ENCODE peak calls at places on chromosomes 11 and 22, in four cellular contexts. One of them, this sample, is unnamed.

GRCh38 chr22:21651521-21652009 is 9.5 kb downstream of the SDF2L1 start:
- DNase-seq in fibroblast of lung: no peak
- DNase-seq in GM12865: no peak
- DNase-seq in neural progenitor cell: peak
- DNase-seq in this sample: no peak

GRCh38 chr11:15006139-15006759 is 34.1 kb upstream of the CALCA start:
- DNase-seq in neural progenitor cell: peak
- DNase-seq in fibroblast of lung: peak
- DNase-seq in GM12865: peak
- DNase-seq in this sample: peak

GRCh38 chr11:120244966-120245365 is 5.0 kb downstream of the POU2F3 start:
- DNase-seq in GM12865: no peak
- DNase-seq in neural progenitor cell: no peak
- DNase-seq in fibroblast of lung: no peak
- DNase-seq in this sample: no peak

GRCh38 chr11:20712912-20713311 is 43.5 kb downstream of the NELL1 start:
- DNase-seq in fibroblast of lung: no peak
- DNase-seq in GM12865: no peak
- DNase-seq in neural progenitor cell: no peak
- DNase-seq in this sample: no peak

GRCh38 chr11:10350341-10350740 is 45.5 kb downstream of the ADM start:
- DNase-seq in GM12865: no peak
- DNase-seq in neural progenitor cell: no peak
- DNase-seq in fibroblast of lung: peak
- DNase-seq in this sample: peak

GRCh38 chr11:84780689-84781293 is 846.4 kb downstream of the DLG2 start:
- DNase-seq in neural progenitor cell: peak
- DNase-seq in fibroblast of lung: peak
- DNase-seq in GM12865: peak
- DNase-seq in this sample: peak

GRCh38 chr11:3145206-3145520 is 19.9 kb downstream of the OSBPL5 start:
- DNase-seq in neural progenitor cell: no peak
- DNase-seq in fibroblast of lung: no peak
- DNase-seq in GM12865: no peak
- DNase-seq in this sample: no peak

GRCh38 chr11:67371549-67372231 is 1.7 kb downstream of the CLCF1 start:
- DNase-seq in fibroblast of lung: peak
- DNase-seq in neural progenitor cell: peak
- DNase-seq in GM12865: peak
- DNase-seq in this sample: peak

GRCh38 chr11:45409587-45409986 is 123.4 kb upstream of the SYT13 start:
- DNase-seq in fibroblast of lung: no peak
- DNase-seq in GM12865: no peak
- DNase-seq in neural progenitor cell: no peak
- DNase-seq in this sample: no peak

GRCh38 chr11:24234822-24235508 is 261.9 kb upstream of the LUZP2 start:
- DNase-seq in neural progenitor cell: peak
- DNase-seq in GM12865: no peak
- DNase-seq in fibroblast of lung: peak
- DNase-seq in this sample: no peak

GRCh38 chr11:77353131-77353530 is 51.6 kb upstream of the GDPD4 start:
- DNase-seq in neural progenitor cell: no peak
- DNase-seq in fibroblast of lung: peak
- DNase-seq in GM12865: no peak
- DNase-seq in this sample: no peak

GRCh38 chr11:68506908-68507307 is 46.4 kb downstream of the PPP6R3 start:
- DNase-seq in fibroblast of lung: no peak
- DNase-seq in GM12865: no peak
- DNase-seq in neural progenitor cell: no peak
- DNase-seq in this sample: no peak

GRCh38 chr11:61910473-61911123 is 6.8 kb downstream of the RAB3IL1 start:
- DNase-seq in neural progenitor cell: no peak
- DNase-seq in fibroblast of lung: no peak
- DNase-seq in GM12865: no peak
- DNase-seq in this sample: peak

GRCh38 chr11:79973701-79974626 is 533.1 kb upstream of the TENM4 start:
- DNase-seq in fibroblast of lung: no peak
- DNase-seq in neural progenitor cell: peak
- DNase-seq in GM12865: no peak
- DNase-seq in this sample: no peak

GRCh38 chr22:37010976-37011375 is 8.3 kb downstream of the TST start:
- DNase-seq in neural progenitor cell: no peak
- DNase-seq in fibroblast of lung: no peak
- DNase-seq in GM12865: no peak
- DNase-seq in this sample: no peak

GRCh38 chr11:112334381-112334780 is 73.7 kb upstream of the PLET1 start:
- DNase-seq in fibroblast of lung: no peak
- DNase-seq in GM12865: no peak
- DNase-seq in neural progenitor cell: no peak
- DNase-seq in this sample: no peak

GRCh38 chr22:44328762-44329161 is 16.0 kb upstream of the SHISAL1 start:
- DNase-seq in GM12865: no peak
- DNase-seq in neural progenitor cell: no peak
- DNase-seq in fibroblast of lung: no peak
- DNase-seq in this sample: no peak

GRCh38 chr22:37094239-37094638 is 15.3 kb downstream of the TMPRSS6 start:
- DNase-seq in fibroblast of lung: no peak
- DNase-seq in GM12865: no peak
- DNase-seq in neural progenitor cell: no peak
- DNase-seq in this sample: no peak

GRCh38 chr11:396511-396947 is 2.5 kb downstream of the PKP3 start:
- DNase-seq in fibroblast of lung: peak
- DNase-seq in GM12865: no peak
- DNase-seq in neural progenitor cell: no peak
- DNase-seq in this sample: peak

GRCh38 chr11:68903288-68903630 is 373 bp downstream of the MRPL21 start:
- DNase-seq in fibroblast of lung: no peak
- DNase-seq in neural progenitor cell: peak
- DNase-seq in GM12865: peak
- DNase-seq in this sample: no peak

GRCh38 chr22:25666308-25666707 is 75.7 kb upstream of the MYO18B start:
- DNase-seq in GM12865: no peak
- DNase-seq in neural progenitor cell: no peak
- DNase-seq in fibroblast of lung: no peak
- DNase-seq in this sample: peak

GRCh38 chr11:2734181-2735052 is 34.6 kb upstream of the KCNQ1OT1 start:
- DNase-seq in fibroblast of lung: no peak
- DNase-seq in neural progenitor cell: no peak
- DNase-seq in GM12865: no peak
- DNase-seq in this sample: no peak

GRCh38 chr11:50174975-50175374 is 142.3 kb downstream of the OR4C45 start:
- DNase-seq in neural progenitor cell: no peak
- DNase-seq in fibroblast of lung: no peak
- DNase-seq in GM12865: no peak
- DNase-seq in this sample: no peak

GRCh38 chr22:21791635-21792625 is 56.3 kb upstream of the YPEL1 start:
- DNase-seq in neural progenitor cell: no peak
- DNase-seq in GM12865: peak
- DNase-seq in fibroblast of lung: peak
- DNase-seq in this sample: peak

GRCh38 chr11:65781152-65781961 is 581 bp upstream of the AP5B1 start:
- DNase-seq in GM12865: no peak
- DNase-seq in fibroblast of lung: no peak
- DNase-seq in neural progenitor cell: peak
- DNase-seq in this sample: peak

GRCh38 chr11:35292290-35292689 is 127.1 kb downstream of the SLC1A2 start:
- DNase-seq in fibroblast of lung: no peak
- DNase-seq in GM12865: no peak
- DNase-seq in neural progenitor cell: peak
- DNase-seq in this sample: no peak

GRCh38 chr11:132311703-132312102 is 941.3 kb downstream of the NTM start:
- DNase-seq in GM12865: no peak
- DNase-seq in neural progenitor cell: no peak
- DNase-seq in fibroblast of lung: no peak
- DNase-seq in this sample: no peak

GRCh38 chr11:111923951-111924350 is 5.2 kb downstream of the C11orf52 start:
- DNase-seq in neural progenitor cell: no peak
- DNase-seq in GM12865: no peak
- DNase-seq in fibroblast of lung: no peak
- DNase-seq in this sample: no peak

GRCh38 chr11:17600316-17601205 is 53.5 kb downstream of the OTOG start:
- DNase-seq in GM12865: no peak
- DNase-seq in neural progenitor cell: peak
- DNase-seq in fibroblast of lung: no peak
- DNase-seq in this sample: no peak

GRCh38 chr11:118956847-118957469 is 860 bp downstream of the UPK2 start:
- DNase-seq in neural progenitor cell: no peak
- DNase-seq in GM12865: no peak
- DNase-seq in fibroblast of lung: no peak
- DNase-seq in this sample: no peak

DNA sequence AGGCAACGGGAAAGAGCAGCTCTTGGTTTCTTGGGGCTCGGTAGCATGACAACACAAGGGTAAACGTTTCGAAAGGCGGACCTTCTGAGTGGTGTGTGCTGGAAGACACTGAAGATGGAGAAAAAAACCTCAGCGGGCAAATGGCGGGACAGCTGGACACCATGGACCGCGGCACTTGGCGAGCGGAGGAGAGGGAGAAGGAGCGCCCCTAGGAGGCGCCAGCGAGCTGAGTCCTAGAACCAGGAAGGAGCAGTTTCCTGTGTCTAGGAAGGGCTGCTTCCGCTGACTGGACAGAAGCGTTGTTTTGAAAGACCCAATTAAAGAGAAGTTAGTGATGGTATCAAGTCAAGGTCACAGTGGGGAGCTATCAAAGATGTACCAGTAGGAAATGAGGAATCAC is 44.0 kb upstream of the OPCML start:
- DNase-seq in neural progenitor cell: peak
- DNase-seq in fibroblast of lung: no peak
- DNase-seq in GM12865: no peak
- DNase-seq in this sample: no peak
- TF ChIP-seq CTCF in neural progenitor cell: peak
- TF ChIP-seq CTCF in fibroblast of lung: no peak
- TF ChIP-seq CTCF in GM12865: peak
- TF ChIP-seq CTCF in this sample: no peak

GRCh38 chr11:117185739-117186430 is 7.3 kb downstream of the SIDT2 start:
- DNase-seq in neural progenitor cell: no peak
- DNase-seq in GM12865: peak
- DNase-seq in fibroblast of lung: no peak
- DNase-seq in this sample: no peak
- H3K4me3 ChIP-seq in neural progenitor cell: no peak
- H3K4me3 ChIP-seq in GM12865: no peak
- H3K4me3 ChIP-seq in fibroblast of lung: no peak
- H3K4me3 ChIP-seq in this sample: no peak

DNA sequence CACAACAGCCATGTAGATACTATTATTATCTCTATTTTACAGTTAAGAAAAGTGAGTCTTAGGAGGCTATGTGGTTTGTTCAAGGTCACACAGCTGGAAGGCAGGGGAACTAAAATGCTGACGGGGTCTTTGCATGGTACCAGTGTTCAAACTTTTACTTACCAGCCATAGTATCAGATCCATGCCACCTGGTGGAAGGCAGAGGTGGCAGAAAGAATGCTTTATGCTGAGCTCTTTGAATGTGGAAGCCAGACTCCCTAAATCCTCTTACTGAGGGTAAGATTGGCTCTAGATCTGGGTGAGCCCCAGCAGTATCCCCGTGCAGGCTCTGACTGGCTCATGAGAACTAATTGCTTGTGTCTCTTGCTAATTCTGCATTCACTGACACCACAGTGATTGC is 54.3 kb upstream of the NAV2 start:
- DNase-seq in GM12865: no peak
- DNase-seq in fibroblast of lung: no peak
- DNase-seq in neural progenitor cell: peak
- DNase-seq in this sample: no peak
- TF ChIP-seq CTCF in GM12865: no peak
- TF ChIP-seq CTCF in fibroblast of lung: peak
- TF ChIP-seq CTCF in neural progenitor cell: peak
- TF ChIP-seq CTCF in this sample: peak

DNA sequence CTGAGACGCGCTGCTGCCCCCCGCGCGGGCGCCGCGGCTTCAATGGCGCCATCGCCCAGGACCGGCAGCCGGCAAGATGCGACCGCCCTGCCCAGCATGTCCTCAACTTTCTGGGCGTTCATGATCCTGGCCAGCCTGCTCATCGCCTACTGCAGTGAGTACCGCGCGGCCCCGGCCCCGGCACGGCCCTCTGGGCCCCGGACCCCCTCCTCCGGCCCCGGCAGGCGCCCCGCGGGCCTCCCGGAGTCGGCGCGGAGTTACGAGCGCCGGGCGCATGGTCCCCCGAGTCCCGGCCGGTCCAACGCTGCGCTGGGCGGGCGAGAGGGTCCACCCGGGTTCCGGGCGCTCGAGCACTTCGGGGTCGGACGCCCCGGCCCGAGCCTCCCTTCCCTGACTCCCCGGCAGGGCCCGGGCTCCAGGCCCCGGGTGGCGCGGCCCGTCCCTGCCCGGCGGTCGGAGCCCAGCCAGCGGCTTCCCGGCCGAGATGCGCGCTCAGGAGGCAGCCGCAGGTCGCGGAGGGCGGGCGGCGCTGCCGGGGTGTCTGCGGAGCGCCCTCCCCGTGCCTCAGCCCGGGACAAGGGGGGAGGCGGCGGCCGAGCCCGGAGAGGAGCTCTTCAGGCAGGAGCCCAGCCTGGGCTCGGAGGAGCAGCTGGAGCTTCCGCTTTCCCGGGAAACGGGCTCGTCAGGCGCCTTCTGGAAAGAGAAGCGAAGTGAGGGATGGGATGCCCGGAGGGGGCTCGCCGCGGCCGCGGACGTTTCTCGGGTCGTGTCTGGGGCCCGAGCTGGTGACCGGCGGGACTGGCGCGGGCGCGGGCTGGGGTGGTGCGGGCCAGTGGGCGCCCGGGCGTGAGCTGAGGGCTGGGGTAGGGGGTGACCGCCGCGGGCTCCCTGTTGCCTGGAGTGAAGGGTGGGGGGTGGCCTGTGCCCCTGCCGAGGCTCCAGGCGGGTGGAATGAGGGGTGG is 1337.8 kb downstream of the BRD1 start:
- DNase-seq in neural progenitor cell: peak
- DNase-seq in fibroblast of lung: peak
- DNase-seq in GM12865: no peak
- DNase-seq in this sample: no peak
- H3K4me3 ChIP-seq in neural progenitor cell: peak
- H3K4me3 ChIP-seq in fibroblast of lung: no peak
- H3K4me3 ChIP-seq in GM12865: no peak
- H3K4me3 ChIP-seq in this sample: peak

DNA sequence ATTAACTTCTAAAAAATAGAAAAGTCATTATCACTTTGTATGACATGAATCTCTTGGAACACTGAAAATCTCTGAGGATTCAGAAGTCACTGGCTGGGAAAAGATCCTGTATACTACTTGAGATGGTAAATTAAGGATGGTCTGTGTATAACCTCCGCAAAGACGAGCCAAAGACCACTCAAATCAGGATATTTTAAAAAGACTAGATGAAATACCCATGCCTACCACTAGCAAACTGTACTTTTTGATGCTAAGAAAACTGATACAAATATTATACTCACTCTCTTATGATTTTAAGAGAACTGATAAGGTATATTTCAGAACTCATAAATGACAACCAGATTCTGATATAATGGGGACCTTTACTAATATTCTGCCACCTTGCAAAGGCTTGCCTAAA is 78.6 kb upstream of the APOA1 start:
- DNase-seq in neural progenitor cell: no peak
- DNase-seq in GM12865: no peak
- DNase-seq in fibroblast of lung: no peak
- DNase-seq in this sample: no peak
- TF ChIP-seq CTCF in neural progenitor cell: no peak
- TF ChIP-seq CTCF in GM12865: no peak
- TF ChIP-seq CTCF in fibroblast of lung: no peak
- TF ChIP-seq CTCF in this sample: peak